ENCODE peak calls at places on chromosome 17, in seven cellular contexts. R is nephron progenitor cell, N is AG10803, J is endothelial cell, G is ovary, O is AG04449, X is tibial nerve. C is an unnamed sample.

GRCh38 chr17:70464995-70465394 is 295.7 kb downstream of the KCNJ2 start:
- DNase-seq in X (no peak), O (no peak), G (no peak), N (no peak), J (no peak), R (no peak), C (no peak)

GRCh38 chr17:63571632-63572310 is 21.5 kb downstream of the DCAF7 start:
- DNase-seq in X (no peak), N (peak; percentile 77), J (no peak), G (no peak), R (no peak), O (peak; percentile 31), C (no peak)

GRCh38 chr17:28978565-28978964 is 27.2 kb upstream of the PHF12 start:
- DNase-seq in X (no peak), R (no peak), N (no peak), O (no peak), G (no peak), J (no peak), C (no peak)

GRCh38 chr17:2889256-2889655 is 93.0 kb downstream of the RAP1GAP2 start:
- DNase-seq in O (no peak), G (no peak), R (no peak), N (no peak), J (no peak), X (no peak), C (no peak)

GRCh38 chr17:17379197-17379991 is 76.2 kb downstream of the NT5M start:
- DNase-seq in O (no peak), R (no peak), X (no peak), J (no peak), N (peak; percentile 48), G (no peak), C (no peak)

GRCh38 chr17:79048826-79049755 is 25.1 kb downstream of the C1QTNF1 start:
- DNase-seq in N (no peak), G (no peak), O (no peak), R (no peak), X (no peak), J (no peak), C (no peak)

GRCh38 chr17:59423137-59423703 is 91.8 kb downstream of the YPEL2 start:
- DNase-seq in G (peak; percentile 56), J (no peak), O (no peak), R (peak; percentile 18), X (peak; percentile 31), N (peak; percentile 72), C (no peak)

GRCh38 chr17:19991252-19991885 is 13.7 kb upstream of the AKAP10 start:
- DNase-seq in G (no peak), O (no peak), J (no peak), R (no peak), X (no peak), N (no peak), C (no peak)

GRCh38 chr17:42153919-42154491 is 784 bp downstream of the RAB5C start:
- DNase-seq in X (no peak), O (no peak), J (no peak), G (no peak), R (no peak), N (peak; percentile 43), C (no peak)

GRCh38 chr17:83010323-83011200 is 68.8 kb upstream of the METRNL start:
- DNase-seq in X (no peak), O (no peak), J (no peak), N (peak; percentile 46), G (no peak), R (no peak), C (no peak)

GRCh38 chr17:40322417-40323315 is 13.7 kb downstream of the RARA start:
- DNase-seq in G (no peak), X (peak; percentile 75), R (peak; percentile 57), J (peak; percentile 71), O (no peak), N (peak; percentile 87), C (no peak)

GRCh38 chr17:2880050-2880449 is 83.8 kb downstream of the RAP1GAP2 start:
- DNase-seq in G (no peak), O (no peak), R (no peak), J (no peak), N (no peak), X (no peak), C (no peak)

GRCh38 chr17:41657936-41658335 is 30.7 kb upstream of the EIF1 start:
- DNase-seq in X (no peak), G (no peak), J (no peak), N (no peak), O (no peak), R (no peak), C (no peak)

GRCh38 chr17:78379134-78379497 is 667 bp downstream of the PGS1 start:
- DNase-seq in R (no peak), N (peak; percentile 89), G (no peak), J (no peak), O (no peak), X (no peak), C (peak; percentile 31)

GRCh38 chr17:37701424-37702020 is 43.3 kb downstream of the HNF1B start:
- DNase-seq in R (no peak), J (peak; percentile 50), G (no peak), O (no peak), X (peak; percentile 14), N (no peak), C (no peak)

GRCh38 chr17:17382060-17382449 is 78.9 kb downstream of the NT5M start:
- DNase-seq in N (no peak), X (no peak), R (no peak), J (no peak), O (no peak), G (no peak), C (no peak)

GRCh38 chr17:82703935-82704865 is 5.7 kb upstream of the RAB40B start:
- DNase-seq in R (no peak), X (no peak), J (no peak), O (no peak), G (no peak), N (no peak), C (no peak)

GRCh38 chr17:78889525-78889924 is 13.5 kb downstream of the CEP295NL start:
- DNase-seq in J (no peak), X (no peak), G (no peak), O (no peak), N (no peak), R (no peak), C (no peak)

GRCh38 chr17:57115916-57116315 is 30.9 kb downstream of the AKAP1 start:
- DNase-seq in R (no peak), O (no peak), G (no peak), J (no peak), N (no peak), X (no peak), C (no peak)
- TF ChIP-seq CTCF in R (no peak), O (no peak), G (no peak), J (no peak), N (no peak), X (no peak), C (no peak)

GRCh38 chr17:1737531-1738291 is 5.0 kb upstream of the SERPINF2 start:
- DNase-seq in G (peak; percentile 30), X (no peak), R (no peak), O (no peak), J (no peak), N (no peak), C (no peak)

GRCh38 chr17:1735418-1735817 is 7.3 kb upstream of the SERPINF2 start:
- DNase-seq in O (no peak), N (no peak), G (no peak), J (no peak), R (no peak), X (no peak), C (no peak)

GRCh38 chr17:1733047-1733357 is 8.5 kb downstream of the WDR81 start:
- DNase-seq in N (no peak), R (no peak), X (no peak), G (no peak), O (no peak), J (no peak), C (no peak)

GRCh38 chr17:1735834-1736347 is 6.8 kb upstream of the SERPINF2 start:
- DNase-seq in J (no peak), R (no peak), N (no peak), O (no peak), G (no peak), X (no peak), C (no peak)

GRCh38 chr17:1736348-1737281 is 6.1 kb upstream of the SERPINF2 start:
- DNase-seq in G (peak; percentile 88), J (no peak), N (peak; percentile 60), X (peak; percentile 49), R (peak; percentile 62), O (peak; percentile 40), C (no peak)
- TF ChIP-seq CTCF in G (no peak), J (no peak), N (no peak), X (no peak), R (no peak), O (no peak), C (no peak)

GRCh38 chr17:5705876-5706420 is 121.6 kb upstream of the NLRP1 start:
- DNase-seq in X (no peak), R (no peak), N (no peak), G (no peak), O (no peak), J (no peak), C (no peak)

GRCh38 chr17:5705081-5705875 is 121.0 kb upstream of the NLRP1 start:
- DNase-seq in N (peak; percentile 9), O (no peak), J (peak; percentile 59), X (no peak), G (no peak), R (peak; percentile 41), C (no peak)

GRCh38 chr17:5708344-5708743 is 124.0 kb upstream of the NLRP1 start:
- DNase-seq in R (no peak), X (no peak), J (no peak), O (no peak), N (no peak), G (no peak), C (no peak)

GRCh38 chr17:5707482-5707881 is 123.2 kb upstream of the NLRP1 start:
- DNase-seq in X (no peak), O (no peak), G (no peak), R (no peak), N (no peak), J (no peak), C (no peak)

GRCh38 chr17:5706835-5707234 is 122.5 kb upstream of the NLRP1 start:
- DNase-seq in X (peak; percentile 54), G (peak; percentile 43), R (peak; percentile 79), N (peak; percentile 66), J (peak; percentile 79), O (peak; percentile 10), C (peak; percentile 8)
- TF ChIP-seq CTCF in X (peak; percentile 32), G (no peak), R (peak; percentile 87), N (peak; percentile 87), J (peak; percentile 86), O (peak; percentile 92), C (peak; percentile 92)

GRCh38 chr17:45042346-45043120 is 8.9 kb downstream of the DCAKD start:
- DNase-seq in O (no peak), N (no peak), X (no peak), G (no peak), J (no peak), R (no peak), C (no peak)

GRCh38 chr17:45040459-45040858 is 11.0 kb downstream of the DCAKD start:
- DNase-seq in G (no peak), J (no peak), X (no peak), N (no peak), R (no peak), O (no peak), C (no peak)

GRCh38 chr17:45046536-45047125 is 4.8 kb downstream of the DCAKD start:
- DNase-seq in G (no peak), O (no peak), R (no peak), N (no peak), J (no peak), X (no peak), C (no peak)

GRCh38 chr17:45043268-45043681 is 8.2 kb downstream of the DCAKD start:
- DNase-seq in R (no peak), N (peak; percentile 65), G (no peak), X (no peak), J (no peak), O (no peak), C (peak; percentile 82)

GRCh38 chr17:45043813-45044540 is 7.5 kb downstream of the DCAKD start:
- DNase-seq in N (no peak), J (no peak), R (no peak), G (no peak), X (no peak), O (no peak), C (no peak)
- TF ChIP-seq CTCF in N (no peak), J (no peak), R (no peak), G (no peak), X (no peak), O (no peak), C (peak; percentile 20)

C was measured in retinal pigment epithelial cell.